ENCODE peak calls at places on chromosomes 6 and 20, in four cellular contexts. M, S, D and F are unnamed samples.

GRCh38 chr6:131116755-131117360 is 18.4 kb upstream of the AKAP7 start:
- DNase-seq in M (no peak), S (peak; percentile 41), D (peak; percentile 53), F (no peak)

GRCh38 chr6:36126121-36126520 is 4.2 kb upstream of the MAPK13 start:
- DNase-seq in M (no peak), S (no peak), D (no peak), F (no peak)

GRCh38 chr20:51810155-51811039 is 8.1 kb upstream of the SALL4 start:
- DNase-seq in M (no peak), S (no peak), D (no peak), F (no peak)

GRCh38 chr6:97656706-97657350 is 373.8 kb upstream of the MMS22L start:
- DNase-seq in M (no peak), S (no peak), D (no peak), F (no peak)

GRCh38 chr6:119249319-119249718 is 100.2 kb downstream of the MAN1A1 start:
- DNase-seq in M (no peak), S (no peak), D (no peak), F (no peak)

GRCh38 chr6:5260111-5260620 is 584 bp downstream of the LYRM4 start:
- DNase-seq in M (peak; percentile 31), S (peak; percentile 70), D (peak; percentile 29), F (peak; percentile 55)

GRCh38 chr6:111096246-111096645 is 8.9 kb downstream of the SLC16A10 start:
- DNase-seq in M (no peak), S (no peak), D (no peak), F (no peak)

GRCh38 chr20:63103402-63104311 is 96.9 kb upstream of the BHLHE23 start:
- DNase-seq in M (no peak), S (no peak), D (no peak), F (peak; percentile 29)

GRCh38 chr20:31925631-31926030 is 26.2 kb downstream of the PDRG1 start:
- DNase-seq in M (no peak), S (no peak), D (no peak), F (no peak)